ENCODE peak calls at places on chromosome 20, in seven cellular contexts. Y is central memory CD4-positive, alpha-beta T cell; B is stimulated activated effector memory CD8-positive, alpha-beta T cell treated with anti-CD3 and anti-CD28 coated beads, Interleukin-12 subunit alpha, Interleukin-12 subunit beta, amount 100 ng/mL, for 72 hours; H is NCI-H2029 treated with DMSO at 0.1 percent for 48 hours; Q is effector memory CD8-positive, alpha-beta T cell; I is H4; D is astrocyte of the cerebellum. Z is an unnamed sample.
A peak's percentile ranks its signal among the peaks of the same experiment; 100 is the strongest.

GRCh38 chr20:33733654-33734576 is 2.1 kb downstream of the ZNF341 start:
- DNase-seq in Y (no peak), B (no peak), H (no peak), Q (no peak), I (peak; percentile 23), D (no peak), Z (peak; percentile 39)

GRCh38 chr20:53466279-53466678 is 127.4 kb downstream of the ZNF217 start:
- DNase-seq in Y (no peak), B (no peak), H (no peak), Q (no peak), I (no peak), D (no peak), Z (no peak)

GRCh38 chr20:50308513-50309279 is 118.1 kb downstream of the CEBPB start:
- DNase-seq in Y (no peak), B (no peak), H (no peak), Q (no peak), I (peak; percentile 96), D (peak; percentile 96), Z (peak; percentile 86)

GRCh38 chr20:47024461-47024937 is 129.9 kb downstream of the EYA2 start:
- DNase-seq in Y (no peak), B (no peak), H (no peak), Q (no peak), I (no peak), D (no peak), Z (no peak)

GRCh38 chr20:45880988-45881788 is at the start of gene ZSWIM1:
- DNase-seq in Y (peak; percentile 98), B (peak; percentile 97), H (peak; percentile 95), Q (peak; percentile 99), I (peak; percentile 99), D (peak; percentile 99), Z (peak; percentile 98)

GRCh38 chr20:6698056-6698455 is 69.4 kb upstream of the BMP2 start:
- DNase-seq in Y (no peak), B (no peak), H (no peak), Q (no peak), I (no peak), D (no peak), Z (no peak)

GRCh38 chr20:61938839-61939690 is 126.6 kb downstream of the TAF4 start:
- DNase-seq in Y (no peak), B (no peak), H (no peak), Q (no peak), I (no peak), D (no peak), Z (no peak)

GRCh38 chr20:12159266-12159665 is 241.6 kb downstream of the BTBD3 start:
- DNase-seq in Y (no peak), B (no peak), H (no peak), Q (no peak), I (no peak), D (no peak), Z (no peak)

GRCh38 chr20:1242530-1242929 is 16.7 kb downstream of the RAD21L1 start:
- DNase-seq in Y (no peak), B (no peak), H (no peak), Q (no peak), I (peak; percentile 64), D (peak; percentile 22), Z (no peak)

GRCh38 chr20:38883081-38883980 is 42.9 kb upstream of the FAM83D start:
- DNase-seq in Y (no peak), B (no peak), H (no peak), Q (no peak), I (no peak), D (no peak), Z (no peak)

GRCh38 chr20:24584538-24585356 is 115.3 kb downstream of the SYNDIG1 start:
- DNase-seq in Y (no peak), B (no peak), H (no peak), Q (no peak), I (no peak), D (peak; percentile 68), Z (peak; percentile 43)

GRCh38 chr20:14336667-14337066 is 745 bp downstream of the FLRT3 start:
- DNase-seq in Y (no peak), B (no peak), H (no peak), Q (no peak), I (peak; percentile 52), D (no peak), Z (no peak)

GRCh38 chr20:61385316-61385715 is 133.3 kb downstream of the CDH4 start:
- DNase-seq in Y (no peak), B (no peak), H (no peak), Q (no peak), I (no peak), D (no peak), Z (no peak)

GRCh38 chr20:38748863-38749153 is 548 bp downstream of the ACTR5 start:
- DNase-seq in Y (no peak), B (no peak), H (no peak), Q (no peak), I (no peak), D (no peak), Z (no peak)

GRCh38 chr20:13037727-13038126 is 29.0 kb downstream of the SPTLC3 start:
- DNase-seq in Y (no peak), B (no peak), H (no peak), Q (no peak), I (no peak), D (no peak), Z (no peak)

GRCh38 chr20:45911486-45912343 is at the start of gene PLTP:
- DNase-seq in Y (peak; percentile 32), B (no peak), H (no peak), Q (peak; percentile 35), I (no peak), D (peak; percentile 44), Z (no peak)

GRCh38 chr20:37430778-37431460 is 85.0 kb downstream of the SRC start:
- DNase-seq in Y (no peak), B (no peak), H (no peak), Q (no peak), I (no peak), D (no peak), Z (no peak)

GRCh38 chr20:61251529-61252393 is at the start of gene CDH4:
- DNase-seq in Y (no peak), B (no peak), H (no peak), Q (no peak), I (no peak), D (no peak), Z (no peak)

GRCh38 chr20:44911264-44911921 is 1.5 kb downstream of the PABPC1L start:
- DNase-seq in Y (peak; percentile 19), B (peak; percentile 13), H (peak; percentile 24), Q (peak; percentile 19), I (peak; percentile 53), D (peak; percentile 5), Z (no peak)

GRCh38 chr20:46011631-46012482 is 3.1 kb downstream of the MMP9 start:
- DNase-seq in Y (no peak), B (peak; percentile 33), H (peak; percentile 59), Q (no peak), I (no peak), D (no peak), Z (no peak)

GRCh38 chr20:57260065-57260958 is 6.1 kb downstream of the BMP7 start:
- DNase-seq in Y (no peak), B (no peak), H (no peak), Q (no peak), I (no peak), D (no peak), Z (no peak)